ENCODE peak calls at places on chromosomes 12 and 14, in four cellular contexts. N is neuronal stem cell; R is uterus; M is effector memory CD4-positive, alpha-beta T cell. P is an unnamed sample. For H3K4me1, the result is how much of the 10 kb centered on the place peaks cover.

GRCh38 chr12:54053625-54054441 is at the start of gene HOXC4:
- DNase-seq in N (no peak), R (no peak), M (no peak), P (no peak)

GRCh38 chr14:93103392-93104080 is 12.2 kb downstream of the ITPK1 start:
- DNase-seq in N (no peak), R (no peak), M (peak), P (no peak)

GRCh38 chr12:124053855-124054254 is 80.8 kb downstream of the ZNF664 start:
- DNase-seq in N (peak), R (peak), M (no peak), P (no peak)

GRCh38 chr12:92021665-92022033 is 124.0 kb downstream of the BTG1 start:
- DNase-seq in N (peak), R (no peak), M (no peak), P (no peak)

GRCh38 chr14:69315302-69315701 is 55.3 kb downstream of the GALNT16 start:
- DNase-seq in N (no peak), R (peak), M (no peak), P (no peak)

GRCh38 chr12:2265461-2266167 is 212.8 kb downstream of the CACNA1C start:
- DNase-seq in N (no peak), R (no peak), M (no peak), P (no peak)

GRCh38 chr12:91098942-91099341 is 12.4 kb downstream of the LUM start:
- DNase-seq in N (no peak), R (peak), M (no peak), P (no peak)

GRCh38 chr12:116336542-116337065 is 59.1 kb upstream of the MED13L start:
- DNase-seq in N (no peak), R (no peak), M (no peak), P (no peak)

GRCh38 chr14:89214221-89214965 is 202.6 kb downstream of the FOXN3 start:
- DNase-seq in N (peak), R (no peak), M (no peak), P (no peak)

GRCh38 chr14:84006643-84007137 is 1523.3 kb upstream of the FLRT2 start:
- DNase-seq in N (peak), R (no peak), M (no peak), P (no peak)

GRCh38 chr12:88453323-88453722 is 126.9 kb downstream of the KITLG start:
- DNase-seq in N (no peak), R (no peak), M (no peak), P (no peak)

GRCh38 chr14:75249251-75249957 is 29.2 kb upstream of the FOS start:
- DNase-seq in N (no peak), R (no peak), M (peak), P (peak)

GRCh38 chr14:56131004-56131864 is 13.0 kb downstream of the PELI2 start:
- DNase-seq in N (no peak), R (no peak), M (no peak), P (no peak)

GRCh38 chr12:10102322-10102721 is 3.5 kb upstream of the CLEC1A start:
- DNase-seq in N (no peak), R (no peak), M (no peak), P (no peak)

GRCh38 chr14:75561013-75561432 is 17.4 kb upstream of the FLVCR2 start:
- DNase-seq in N (peak), R (peak), M (no peak), P (no peak)

GRCh38 chr14:42806909-42807315 is 1200.2 kb downstream of the LRFN5 start:
- DNase-seq in N (no peak), R (no peak), M (no peak), P (no peak)

GRCh38 chr12:49293056-49293956 is 1.6 kb upstream of the PRPH start:
- DNase-seq in N (no peak), R (peak), M (no peak), P (no peak)

GRCh38 chr14:61355892-61356325 is 34.5 kb downstream of the PRKCH start:
- DNase-seq in N (no peak), R (peak), M (no peak), P (no peak)

GRCh38 chr12:14741153-14741552 is 44.8 kb upstream of the GUCY2C start:
- DNase-seq in N (no peak), R (no peak), M (no peak), P (no peak)

GRCh38 chr14:72700338-72701231 is 193.3 kb downstream of the DPF3 start:
- DNase-seq in N (no peak), R (no peak), M (no peak), P (no peak)

GRCh38 chr14:104143521-104144452 is 5.4 kb downstream of the KIF26A start:
- DNase-seq in N (no peak), R (no peak), M (no peak), P (no peak)

GRCh38 chr14:104142136-104143041 is 4.0 kb downstream of the KIF26A start:
- DNase-seq in N (no peak), R (no peak), M (no peak), P (no peak)

GRCh38 chr14:104144453-104144790 is 6.0 kb downstream of the KIF26A start:
- DNase-seq in N (no peak), R (no peak), M (no peak), P (no peak)

GRCh38 chr14:104141621-104142091 is 3.3 kb downstream of the KIF26A start:
- DNase-seq in N (no peak), R (no peak), M (no peak), P (no peak)

GRCh38 chr14:104143071-104143470 is 4.7 kb downstream of the KIF26A start:
- DNase-seq in N (no peak), R (no peak), M (no peak), P (no peak)
- H3K4me1 ChIP-seq in N (under half), R (under half), M (under half), P (under half)

DNA sequence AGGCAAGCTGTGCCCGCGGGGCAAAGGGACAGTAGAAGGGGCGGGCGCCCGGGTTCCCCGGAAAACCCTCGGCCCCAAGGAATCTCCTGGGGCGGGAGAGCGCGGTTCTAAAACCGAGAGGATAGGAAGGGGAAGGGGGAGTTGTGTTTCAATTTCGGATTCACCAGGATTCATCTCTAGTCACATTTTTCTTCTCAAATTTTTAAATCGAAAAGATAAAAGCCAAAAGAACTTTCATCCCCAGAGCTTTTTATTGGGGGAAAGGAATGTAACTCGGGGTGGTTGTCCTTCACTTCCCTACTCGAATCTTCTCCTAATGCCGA is 1.4 kb downstream of the BMP4 start:
- DNase-seq in N (no peak), R (no peak), M (no peak), P (no peak)
- H3K27ac ChIP-seq in N (no peak), R (peak), M (no peak), P (no peak)

DNA sequence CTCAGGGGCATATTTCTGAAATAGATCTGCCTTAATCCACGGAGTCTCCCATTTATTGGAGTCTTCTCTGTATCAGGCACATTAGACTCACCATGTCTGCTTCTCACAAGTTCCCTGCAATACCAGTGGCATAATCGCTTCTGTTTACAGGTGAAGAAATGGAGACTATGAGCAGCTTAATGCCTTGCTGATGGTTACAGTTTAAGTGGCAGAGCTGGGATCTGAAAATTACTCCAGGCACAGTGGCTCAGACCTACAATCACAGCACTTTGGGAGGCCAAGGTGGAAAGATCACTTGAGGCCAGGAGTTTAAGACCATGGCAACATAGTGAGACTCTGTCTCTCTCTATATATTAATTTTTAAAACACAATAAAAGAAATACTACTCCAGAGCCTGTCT is 7.3 kb upstream of the RIC8B start:
- DNase-seq in N (no peak), R (no peak), M (no peak), P (no peak)
- H3K4me1 ChIP-seq in N (under half), R (under half), M (under half), P (under half)

GRCh38 chr12:122807651-122808050 is 27.6 kb upstream of the HIP1R start:
- DNase-seq in N (no peak), R (no peak), M (no peak), P (no peak)
- H3K27ac ChIP-seq in N (no peak), R (no peak), M (no peak), P (no peak)

DNA sequence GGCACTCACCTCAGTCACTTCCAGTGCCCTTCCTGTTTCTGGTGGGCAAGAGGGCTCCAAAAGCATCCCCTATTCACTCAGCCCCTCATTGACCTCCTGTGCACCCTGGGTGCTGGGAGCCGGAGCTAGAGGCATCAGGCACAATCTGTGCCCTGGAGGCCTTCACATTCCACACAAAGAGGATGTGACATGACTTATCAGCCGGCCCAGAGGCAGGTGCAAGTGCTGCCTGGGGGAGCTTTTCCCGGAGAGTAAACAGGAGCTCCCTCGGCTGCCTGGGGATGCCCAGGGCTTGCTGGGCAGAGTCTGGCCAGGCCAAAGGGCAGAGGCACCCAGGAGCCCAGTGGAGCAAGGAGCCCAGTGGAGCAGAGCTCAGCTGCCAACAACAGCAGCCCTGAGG is 64.5 kb downstream of the BCL11B start:
- DNase-seq in N (no peak), R (no peak), M (no peak), P (no peak)
- H3K4me1 ChIP-seq in N (under half), R (under half), M (half or more), P (half or more)

GRCh38 chr14:49052516-49052915 is 533.7 kb downstream of the RPS29 start:
- DNase-seq in N (no peak), R (no peak), M (no peak), P (no peak)

GRCh38 chr14:49057838-49058510 is 528.2 kb downstream of the RPS29 start:
- DNase-seq in N (no peak), R (no peak), M (no peak), P (no peak)
- H3K27ac ChIP-seq in N (no peak), R (no peak), M (no peak), P (no peak)

GRCh38 chr14:22561366-22561660 is 27.7 kb downstream of the DAD1 start:
- DNase-seq in N (no peak), R (no peak), M (no peak), P (no peak)

GRCh38 chr14:22558221-22558913 is 30.7 kb downstream of the DAD1 start:
- DNase-seq in N (no peak), R (no peak), M (no peak), P (no peak)

GRCh38 chr14:22561661-22562579 is 27.1 kb downstream of the DAD1 start:
- DNase-seq in N (no peak), R (no peak), M (peak), P (peak)

GRCh38 chr14:22559041-22559440 is 30.0 kb downstream of the DAD1 start:
- DNase-seq in N (no peak), R (no peak), M (no peak), P (no peak)

DNA sequence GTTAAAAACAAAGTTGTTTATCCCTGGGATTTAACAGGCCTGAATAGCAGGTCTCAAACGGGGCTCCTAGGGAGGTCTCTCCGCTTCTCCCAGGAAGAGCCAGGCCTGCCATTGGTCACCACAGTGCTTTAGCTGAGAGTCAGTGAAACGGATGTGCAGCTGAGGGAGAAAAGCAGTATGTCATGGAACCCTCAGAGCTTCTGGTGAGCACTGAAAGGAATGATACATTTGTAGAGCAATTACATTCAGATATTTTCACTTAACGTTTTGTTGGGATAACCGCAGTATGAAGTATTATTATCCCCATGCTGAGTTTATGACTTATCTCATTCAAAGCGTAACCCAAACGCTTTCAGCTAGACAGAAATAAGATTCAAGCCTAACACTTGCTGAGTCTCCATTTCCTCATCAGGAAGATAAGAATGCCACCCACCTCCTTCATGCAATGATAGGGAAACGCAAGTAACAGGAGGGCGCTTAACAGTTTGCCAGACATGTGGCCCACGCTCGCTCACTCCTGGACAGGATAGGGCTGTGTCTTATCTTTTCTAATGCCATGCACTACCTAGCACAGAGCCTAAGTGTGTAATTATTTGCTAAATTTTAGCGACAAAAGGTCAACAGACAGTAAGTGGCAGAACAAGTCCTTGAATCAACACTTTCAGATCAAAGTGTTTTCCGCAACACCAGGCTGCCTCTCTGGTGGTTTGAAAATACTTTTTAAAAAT is 28.2 kb downstream of the DAD1 start:
- DNase-seq in N (no peak), R (no peak), M (no peak), P (no peak)
- H3K4me1 ChIP-seq in N (under half), R (under half), M (half or more), P (half or more)

DNA sequence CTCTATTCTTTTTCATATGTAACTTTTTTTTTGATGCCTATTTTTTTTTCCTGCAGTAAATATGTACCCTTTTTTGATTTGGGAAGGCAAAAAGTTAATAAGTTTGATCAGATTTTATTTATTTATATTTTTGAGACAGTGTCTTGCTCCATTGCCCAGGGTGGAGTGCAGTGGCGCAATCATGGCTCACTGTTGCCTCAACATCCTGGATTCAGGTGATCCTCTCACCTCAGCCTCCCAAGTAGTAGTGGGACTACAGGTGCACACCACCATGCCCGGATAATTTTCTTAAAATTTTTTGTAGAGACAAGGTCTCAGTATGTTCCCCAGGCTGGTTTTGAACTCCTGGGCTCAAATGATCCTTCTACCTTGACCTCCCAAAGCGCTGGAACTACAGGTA is 79.1 kb downstream of the HEATR5A start:
- DNase-seq in N (no peak), R (no peak), M (no peak), P (no peak)
- H3K27ac ChIP-seq in N (no peak), R (no peak), M (no peak), P (no peak)

GRCh38 chr12:46818654-46819053 is 7.1 kb downstream of the SLC38A4 start:
- DNase-seq in N (no peak), R (no peak), M (no peak), P (no peak)

GRCh38 chr12:46814143-46814542 is 11.7 kb downstream of the SLC38A4 start:
- DNase-seq in N (no peak), R (no peak), M (no peak), P (no peak)

GRCh38 chr12:46811185-46811584 is 14.6 kb downstream of the SLC38A4 start:
- DNase-seq in N (no peak), R (no peak), M (no peak), P (peak)

GRCh38 chr12:46815792-46816191 is 10.0 kb downstream of the SLC38A4 start:
- DNase-seq in N (no peak), R (no peak), M (no peak), P (no peak)
- H3K4me1 ChIP-seq in N (under half), R (under half), M (under half), P (under half)